ENCODE peak calls at places on chromosomes 5 and 9, in six cellular contexts. Z, Y, A, H, F and L are unnamed samples.

GRCh38 chr9:16515879-16516289 is 354.6 kb downstream of the BNC2 start:
- DNase-seq in H (peak; percentile 91), A (peak; percentile 83), Y (no peak), F (no peak), Z (no peak), L (no peak)

GRCh38 chr9:757246-757881 is 84.1 kb upstream of the DMRT1 start:
- DNase-seq in A (peak; percentile 41), Z (no peak), H (peak; percentile 84), F (no peak), Y (no peak), L (no peak)

GRCh38 chr9:6915635-6916034 is 157.9 kb downstream of the KDM4C start:
- DNase-seq in Z (no peak), F (no peak), Y (no peak), A (no peak), H (peak; percentile 27), L (no peak)

GRCh38 chr5:53482717-53483638 is 2.5 kb downstream of the FST start:
- DNase-seq in Y (no peak), F (no peak), A (no peak), H (peak; percentile 80), Z (no peak), L (no peak)

GRCh38 chr5:59036274-59036961 is 453.5 kb downstream of the RAB3C start:
- DNase-seq in Z (no peak), F (no peak), A (peak; percentile 89), H (no peak), Y (no peak), L (no peak)

GRCh38 chr9:121141706-121142105 is 60.0 kb downstream of the RAB14 start:
- DNase-seq in H (no peak), F (no peak), Z (no peak), Y (no peak), A (no peak), L (no peak)

GRCh38 chr9:114629563-114630090 is 18.5 kb downstream of the TMEM268 start:
- DNase-seq in H (no peak), Z (no peak), Y (no peak), A (no peak), F (no peak), L (no peak)

GRCh38 chr5:10538103-10538788 is 25.6 kb upstream of the ANKRD33B start:
- DNase-seq in Y (no peak), F (no peak), Z (no peak), A (no peak), H (no peak), L (no peak)

GRCh38 chr5:39624268-39624886 is 199.6 kb upstream of the DAB2 start:
- DNase-seq in H (peak; percentile 4), Y (no peak), A (no peak), Z (no peak), F (no peak), L (no peak)

GRCh38 chr9:33517373-33517772 is 6.7 kb upstream of the ANKRD18B start:
- DNase-seq in F (no peak), A (peak; percentile 12), Y (no peak), Z (no peak), H (peak; percentile 34), L (no peak)

GRCh38 chr5:140109050-140109817 is 4.7 kb upstream of the PURA start:
- DNase-seq in A (no peak), Y (no peak), Z (no peak), H (peak; percentile 46), F (no peak), L (no peak)

GRCh38 chr5:150469718-150470470 is 20.4 kb upstream of the RPS14 start:
- DNase-seq in F (no peak), Z (no peak), Y (no peak), H (no peak), A (peak; percentile 99), L (no peak)

GRCh38 chr9:4062966-4063365 is 236.9 kb downstream of the GLIS3 start:
- DNase-seq in F (no peak), Y (no peak), H (no peak), A (no peak), Z (no peak), L (no peak)

GRCh38 chr5:9313751-9314150 is 232.1 kb downstream of the SEMA5A start:
- DNase-seq in F (no peak), Z (no peak), Y (no peak), A (no peak), H (peak; percentile 44), L (no peak)

GRCh38 chr5:26894719-26895263 is 143.6 kb downstream of the CDH9 start:
- DNase-seq in Y (no peak), Z (no peak), H (no peak), A (peak; percentile 5), F (no peak), L (no peak)

GRCh38 chr5:1244976-1245375 is 19.8 kb downstream of the SLC6A18 start:
- DNase-seq in H (no peak), F (no peak), Y (no peak), A (no peak), Z (no peak), L (no peak)

GRCh38 chr5:31854625-31855526 is 215.9 kb downstream of the PDZD2 start:
- DNase-seq in F (no peak), H (peak; percentile 79), A (peak; percentile 47), Y (peak; percentile 55), Z (peak; percentile 7), L (peak; percentile 68)

GRCh38 chr9:70156729-70157128 is 102.0 kb upstream of the SMC5 start:
- DNase-seq in Z (no peak), H (no peak), F (no peak), Y (no peak), A (peak; percentile 70), L (no peak)

GRCh38 chr9:110142868-110143866 is 64.8 kb downstream of the C9orf152 start:
- DNase-seq in Y (no peak), H (peak; percentile 59), F (no peak), Z (no peak), A (no peak), L (no peak)

GRCh38 chr5:175520321-175520720 is 42.0 kb downstream of the SFXN1 start:
- DNase-seq in Y (no peak), A (no peak), H (no peak), F (no peak), Z (no peak), L (no peak)

GRCh38 chr5:5422819-5423515 is 490 bp downstream of the ICE1 start:
- DNase-seq in Z (no peak), H (peak; percentile 39), A (no peak), F (no peak), Y (no peak), L (no peak)

GRCh38 chr9:97527626-97528528 is 26.4 kb downstream of the TMOD1 start:
- DNase-seq in Y (no peak), Z (no peak), H (peak; percentile 58), A (no peak), F (no peak), L (no peak)

GRCh38 chr5:142428036-142428772 is 103.4 kb upstream of the SPRY4 start:
- DNase-seq in A (no peak), F (no peak), Y (no peak), Z (no peak), H (no peak), L (no peak)

GRCh38 chr9:96413312-96414221 is 4.6 kb downstream of the ZNF367 start:
- DNase-seq in A (no peak), Z (no peak), Y (no peak), F (no peak), H (no peak), L (no peak)
- H3K27ac ChIP-seq in A (no peak overlapping the region), Z (peak overlapping the region; percentile 67), Y (no peak overlapping the region), F (no peak overlapping the region), H (peak overlapping the region; percentile 72), L (no peak overlapping the region)

DNA sequence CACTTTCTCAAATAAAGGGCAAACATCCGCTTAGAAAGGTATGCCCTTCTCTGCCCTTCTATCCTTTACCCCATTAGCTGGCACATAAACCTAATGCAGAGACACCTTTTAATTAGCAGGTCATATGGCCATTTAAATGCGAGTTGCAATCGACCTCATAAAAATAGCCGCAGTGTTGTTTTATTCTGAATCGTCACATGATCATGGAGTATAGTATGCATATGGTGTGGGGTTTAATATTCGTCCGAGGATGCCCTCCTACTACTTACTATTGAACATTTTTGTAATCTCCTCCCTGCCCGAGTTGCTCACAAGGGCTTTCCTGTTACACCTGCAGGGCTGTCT is 72.0 kb downstream of the PIK3R1 start:
- DNase-seq in H (no peak), Y (no peak), F (no peak), A (no peak), Z (no peak), L (no peak)
- H3K27ac ChIP-seq in H (no peak overlapping the region), Y (peak overlapping the region; percentile 94), F (peak overlapping the region; percentile 55), A (peak overlapping the region; percentile 53), Z (peak overlapping the region; percentile 89), L (peak overlapping the region; percentile 85)

DNA sequence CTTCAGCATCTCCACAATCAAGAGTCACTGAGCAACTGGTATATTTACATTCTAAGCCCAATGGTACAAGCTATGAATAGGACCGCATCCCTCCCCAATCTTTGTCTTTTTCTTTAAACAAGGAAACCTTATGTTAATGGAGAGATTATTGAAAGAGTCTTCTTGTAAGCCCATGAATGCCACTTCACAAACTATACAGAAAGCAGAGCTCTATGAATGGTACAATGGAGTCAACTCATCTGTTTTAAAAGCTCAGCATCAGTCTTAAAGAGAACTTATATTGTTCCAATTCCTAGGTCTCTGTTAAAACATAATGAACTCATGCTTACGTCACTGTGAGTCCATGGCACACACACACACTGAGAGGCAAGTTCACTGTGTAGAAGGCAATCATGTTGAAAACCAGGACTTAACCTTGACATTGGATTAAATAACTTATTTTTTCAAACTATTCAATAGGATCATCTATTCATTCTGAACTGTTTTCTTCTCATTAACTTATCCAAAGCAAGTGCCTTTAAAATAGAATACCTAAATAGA is 4.5 kb downstream of the NREP start:
- DNase-seq in Y (no peak), Z (no peak), F (no peak), H (no peak), A (no peak), L (no peak)
- H3K27ac ChIP-seq in Y (no peak overlapping the region), Z (no peak overlapping the region), F (no peak overlapping the region), H (no peak overlapping the region), A (peak overlapping the region; percentile 29), L (no peak overlapping the region)

GRCh38 chr5:124742521-124742920 is 3.9 kb downstream of the ZNF608 start:
- DNase-seq in F (no peak), Y (no peak), Z (no peak), H (no peak), A (no peak), L (no peak)

GRCh38 chr5:124743534-124744169 is 2.8 kb downstream of the ZNF608 start:
- DNase-seq in Z (no peak), H (no peak), A (no peak), Y (no peak), F (no peak), L (no peak)

GRCh38 chr5:124745367-124746251 is 830 bp downstream of the ZNF608 start:
- DNase-seq in Z (no peak), H (no peak), F (no peak), Y (no peak), A (peak; percentile 64), L (no peak)

GRCh38 chr5:124742983-124743533 is 3.4 kb downstream of the ZNF608 start:
- DNase-seq in H (no peak), Y (no peak), F (no peak), A (peak; percentile 94), Z (no peak), L (no peak)

DNA sequence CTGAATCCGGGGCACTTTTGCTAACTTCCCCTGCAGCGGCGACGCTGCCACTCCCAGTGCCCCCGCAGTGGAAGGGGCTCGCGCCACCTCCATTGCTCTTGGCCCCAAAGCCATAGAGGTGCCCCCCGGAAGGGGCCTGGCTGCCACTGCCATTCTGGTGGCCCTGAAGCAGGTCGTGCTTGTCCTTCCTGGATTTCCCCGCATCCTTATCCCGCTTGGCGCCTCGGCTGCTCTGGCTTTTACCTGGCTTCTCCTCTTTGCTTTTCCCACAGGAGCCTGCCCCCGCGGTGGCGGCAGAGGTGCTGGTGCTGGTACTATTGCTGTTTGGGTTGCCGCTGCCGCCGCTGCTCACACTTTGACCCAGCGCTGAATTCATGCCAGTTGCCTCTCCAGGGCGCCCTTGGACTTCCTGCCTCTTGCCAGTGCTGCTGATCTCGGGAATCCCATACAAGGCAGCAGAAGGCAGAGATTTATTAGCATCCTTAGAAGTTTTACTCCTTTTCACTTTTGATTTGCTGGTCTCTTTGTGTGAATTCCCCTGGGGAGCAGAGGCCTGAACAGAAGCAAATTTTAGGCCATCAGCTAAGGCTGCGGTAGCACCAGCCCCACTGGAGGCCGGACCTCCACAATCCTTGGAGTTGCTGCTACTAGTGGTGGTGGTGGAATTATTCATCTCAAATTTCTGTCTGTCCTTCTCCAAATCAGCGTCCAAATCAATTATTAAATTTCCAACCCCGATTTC is 2.1 kb downstream of the ZNF608 start:
- DNase-seq in F (no peak), H (no peak), A (no peak), Z (no peak), Y (no peak), L (no peak)
- H3K27ac ChIP-seq in F (no peak overlapping the region), H (no peak overlapping the region), A (peak overlapping the region; percentile 96), Z (peak overlapping the region; percentile 83), Y (peak overlapping the region; percentile 97), L (peak overlapping the region; percentile 88)